ENCODE peak calls at places on chromosomes 4 and X, in nine cellular contexts. One of them, this sample, is unnamed.

GRCh38 chr4:101199507-101200285 is 147.6 kb downstream of the PPP3CA start:
- DNase-seq in PC-3: peak; percentile 15
- DNase-seq in fibroblast of mammary gland: peak; percentile 90
- DNase-seq in HepG2: no peak
- DNase-seq in fibroblast of pulmonary artery: peak; percentile 23
- DNase-seq in SK-N-SH: peak; percentile 2
- DNase-seq in endothelial cell: no peak
- DNase-seq in cardiac muscle cell: no peak
- DNase-seq in mucosa of descending colon: no peak
- DNase-seq in this sample: no peak

GRCh38 chrX:34915463-34916225 is 27.0 kb upstream of the FAM47B start:
- DNase-seq in PC-3: peak; percentile 2
- DNase-seq in fibroblast of mammary gland: no peak
- DNase-seq in HepG2: no peak
- DNase-seq in fibroblast of pulmonary artery: no peak
- DNase-seq in SK-N-SH: no peak
- DNase-seq in endothelial cell: no peak
- DNase-seq in cardiac muscle cell: no peak
- DNase-seq in mucosa of descending colon: no peak
- DNase-seq in this sample: no peak

GRCh38 chrX:22097295-22097694 is 65.2 kb downstream of the PHEX start:
- DNase-seq in PC-3: peak; percentile 87
- DNase-seq in fibroblast of mammary gland: peak; percentile 96
- DNase-seq in HepG2: no peak
- DNase-seq in fibroblast of pulmonary artery: peak; percentile 49
- DNase-seq in SK-N-SH: no peak
- DNase-seq in endothelial cell: no peak
- DNase-seq in cardiac muscle cell: peak; percentile 17
- DNase-seq in mucosa of descending colon: no peak
- DNase-seq in this sample: no peak

GRCh38 chr4:108375434-108375833 is 206.7 kb upstream of the LEF1 start:
- DNase-seq in PC-3: no peak
- DNase-seq in fibroblast of mammary gland: no peak
- DNase-seq in HepG2: no peak
- DNase-seq in fibroblast of pulmonary artery: no peak
- DNase-seq in SK-N-SH: no peak
- DNase-seq in endothelial cell: no peak
- DNase-seq in cardiac muscle cell: no peak
- DNase-seq in mucosa of descending colon: no peak
- DNase-seq in this sample: no peak

GRCh38 chr4:21802406-21802805 is 146.2 kb downstream of the KCNIP4 start:
- DNase-seq in PC-3: peak; percentile 73
- DNase-seq in fibroblast of mammary gland: peak; percentile 45
- DNase-seq in HepG2: no peak
- DNase-seq in fibroblast of pulmonary artery: peak; percentile 78
- DNase-seq in SK-N-SH: no peak
- DNase-seq in endothelial cell: no peak
- DNase-seq in cardiac muscle cell: peak; percentile 76
- DNase-seq in mucosa of descending colon: no peak
- DNase-seq in this sample: no peak

GRCh38 chr4:155615054-155615887 is 51.4 kb upstream of the GUCY1A1 start:
- DNase-seq in PC-3: no peak
- DNase-seq in fibroblast of mammary gland: no peak
- DNase-seq in HepG2: no peak
- DNase-seq in fibroblast of pulmonary artery: no peak
- DNase-seq in SK-N-SH: no peak
- DNase-seq in endothelial cell: no peak
- DNase-seq in cardiac muscle cell: no peak
- DNase-seq in mucosa of descending colon: no peak
- DNase-seq in this sample: no peak

GRCh38 chr4:112128452-112128851 is 16.8 kb upstream of the FAM241A start:
- DNase-seq in PC-3: no peak
- DNase-seq in fibroblast of mammary gland: no peak
- DNase-seq in HepG2: no peak
- DNase-seq in fibroblast of pulmonary artery: no peak
- DNase-seq in SK-N-SH: no peak
- DNase-seq in endothelial cell: no peak
- DNase-seq in cardiac muscle cell: no peak
- DNase-seq in mucosa of descending colon: no peak
- DNase-seq in this sample: no peak

GRCh38 chr4:169957785-169958184 is 68.4 kb downstream of the MFAP3L start:
- DNase-seq in PC-3: peak; percentile 26
- DNase-seq in fibroblast of mammary gland: no peak
- DNase-seq in HepG2: no peak
- DNase-seq in fibroblast of pulmonary artery: no peak
- DNase-seq in SK-N-SH: no peak
- DNase-seq in endothelial cell: no peak
- DNase-seq in cardiac muscle cell: no peak
- DNase-seq in mucosa of descending colon: no peak
- DNase-seq in this sample: no peak

GRCh38 chr4:17356926-17357325 is 155.0 kb downstream of the QDPR start:
- DNase-seq in PC-3: no peak
- DNase-seq in fibroblast of mammary gland: no peak
- DNase-seq in HepG2: no peak
- DNase-seq in fibroblast of pulmonary artery: no peak
- DNase-seq in SK-N-SH: no peak
- DNase-seq in endothelial cell: no peak
- DNase-seq in cardiac muscle cell: peak; percentile 29
- DNase-seq in mucosa of descending colon: no peak
- DNase-seq in this sample: no peak

GRCh38 chr4:7026107-7026506 is 17.1 kb upstream of the TADA2B start:
- DNase-seq in PC-3: no peak
- DNase-seq in fibroblast of mammary gland: no peak
- DNase-seq in HepG2: no peak
- DNase-seq in fibroblast of pulmonary artery: no peak
- DNase-seq in SK-N-SH: no peak
- DNase-seq in endothelial cell: no peak
- DNase-seq in cardiac muscle cell: no peak
- DNase-seq in mucosa of descending colon: no peak
- DNase-seq in this sample: no peak

GRCh38 chr4:138090145-138090917 is 151.8 kb downstream of the SLC7A11 start:
- DNase-seq in PC-3: peak; percentile 85
- DNase-seq in fibroblast of mammary gland: peak; percentile 84
- DNase-seq in HepG2: peak; percentile 64
- DNase-seq in fibroblast of pulmonary artery: peak; percentile 89
- DNase-seq in SK-N-SH: peak; percentile 78
- DNase-seq in endothelial cell: peak; percentile 67
- DNase-seq in cardiac muscle cell: peak; percentile 88
- DNase-seq in mucosa of descending colon: peak; percentile 71
- DNase-seq in this sample: peak; percentile 81

GRCh38 chrX:872090-872489 is 241.5 kb downstream of the SHOX start:
- DNase-seq in PC-3: no peak
- DNase-seq in fibroblast of mammary gland: no peak
- DNase-seq in HepG2: no peak
- DNase-seq in fibroblast of pulmonary artery: no peak
- DNase-seq in SK-N-SH: no peak
- DNase-seq in endothelial cell: no peak
- DNase-seq in cardiac muscle cell: no peak
- DNase-seq in mucosa of descending colon: no peak
- DNase-seq in this sample: no peak

GRCh38 chr4:25769251-25769650 is 93.5 kb downstream of the SEL1L3 start:
- DNase-seq in PC-3: no peak
- DNase-seq in fibroblast of mammary gland: peak; percentile 40
- DNase-seq in HepG2: no peak
- DNase-seq in fibroblast of pulmonary artery: peak; percentile 42
- DNase-seq in SK-N-SH: no peak
- DNase-seq in endothelial cell: no peak
- DNase-seq in cardiac muscle cell: peak; percentile 53
- DNase-seq in mucosa of descending colon: no peak
- DNase-seq in this sample: no peak

GRCh38 chrX:103413981-103414380 is 37.6 kb downstream of the BEX3 start:
- DNase-seq in PC-3: no peak
- DNase-seq in fibroblast of mammary gland: no peak
- DNase-seq in HepG2: no peak
- DNase-seq in fibroblast of pulmonary artery: no peak
- DNase-seq in SK-N-SH: no peak
- DNase-seq in endothelial cell: no peak
- DNase-seq in cardiac muscle cell: no peak
- DNase-seq in mucosa of descending colon: no peak
- DNase-seq in this sample: no peak

GRCh38 chrX:135114392-135114791 is 5.9 kb downstream of the ETDB start:
- DNase-seq in PC-3: no peak
- DNase-seq in fibroblast of mammary gland: no peak
- DNase-seq in HepG2: no peak
- DNase-seq in fibroblast of pulmonary artery: no peak
- DNase-seq in SK-N-SH: no peak
- DNase-seq in endothelial cell: no peak
- DNase-seq in cardiac muscle cell: no peak
- DNase-seq in mucosa of descending colon: no peak
- DNase-seq in this sample: peak; percentile 36

GRCh38 chr4:71814433-71814832 is 30.6 kb upstream of the GC start:
- DNase-seq in PC-3: no peak
- DNase-seq in fibroblast of mammary gland: no peak
- DNase-seq in HepG2: no peak
- DNase-seq in fibroblast of pulmonary artery: no peak
- DNase-seq in SK-N-SH: no peak
- DNase-seq in endothelial cell: no peak
- DNase-seq in cardiac muscle cell: no peak
- DNase-seq in mucosa of descending colon: no peak
- DNase-seq in this sample: no peak

GRCh38 chrX:119041175-119041574 is 31.6 kb upstream of the CT47C1 start:
- DNase-seq in PC-3: peak; percentile 82
- DNase-seq in fibroblast of mammary gland: peak; percentile 93
- DNase-seq in HepG2: peak; percentile 73
- DNase-seq in fibroblast of pulmonary artery: peak; percentile 85
- DNase-seq in SK-N-SH: no peak
- DNase-seq in endothelial cell: no peak
- DNase-seq in cardiac muscle cell: peak; percentile 85
- DNase-seq in mucosa of descending colon: peak; percentile 51
- DNase-seq in this sample: no peak

GRCh38 chr4:55036405-55036804 is 89.0 kb downstream of the KDR start:
- DNase-seq in PC-3: no peak
- DNase-seq in fibroblast of mammary gland: no peak
- DNase-seq in HepG2: no peak
- DNase-seq in fibroblast of pulmonary artery: no peak
- DNase-seq in SK-N-SH: no peak
- DNase-seq in endothelial cell: no peak
- DNase-seq in cardiac muscle cell: no peak
- DNase-seq in mucosa of descending colon: no peak
- DNase-seq in this sample: no peak

DNA sequence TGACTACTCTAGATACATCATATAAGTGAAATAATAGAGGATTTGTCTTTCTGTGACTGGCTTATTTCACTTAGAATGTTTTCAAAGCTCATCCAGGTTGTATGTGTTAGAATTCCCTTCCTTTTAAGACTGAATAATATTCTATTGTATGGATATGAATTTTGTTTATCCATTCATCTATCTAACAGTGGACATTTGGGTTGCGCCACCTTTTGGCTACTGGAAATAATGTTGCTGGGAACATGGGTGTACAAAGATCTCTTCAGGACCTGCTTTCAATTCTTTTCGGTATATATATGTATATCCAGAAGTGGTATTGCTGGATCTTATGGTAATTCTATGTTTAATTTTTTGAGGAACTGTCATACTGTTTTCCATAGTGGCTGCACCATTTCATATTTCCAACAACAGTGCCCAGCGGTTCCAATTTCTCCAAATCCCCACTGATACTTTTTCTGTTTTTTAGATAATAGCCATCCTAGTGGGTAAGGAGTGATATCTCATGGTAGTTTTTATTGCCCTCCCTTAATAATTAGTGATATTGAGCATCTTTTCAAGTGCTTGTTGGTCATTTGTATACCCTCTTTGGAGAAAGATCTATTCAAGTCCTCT is 3.4 kb upstream of the SCD5 start:
- DNase-seq in PC-3: peak; percentile 49
- DNase-seq in fibroblast of mammary gland: peak; percentile 54
- DNase-seq in HepG2: peak; percentile 13
- DNase-seq in fibroblast of pulmonary artery: peak; percentile 56
- DNase-seq in SK-N-SH: peak; percentile 47
- DNase-seq in endothelial cell: no peak
- DNase-seq in cardiac muscle cell: peak; percentile 51
- DNase-seq in mucosa of descending colon: peak; percentile 44
- DNase-seq in this sample: no peak
- TF ChIP-seq CTCF in PC-3: peak; percentile 69
- TF ChIP-seq CTCF in fibroblast of mammary gland: peak; percentile 63
- TF ChIP-seq CTCF in HepG2: peak; percentile 50
- TF ChIP-seq CTCF in fibroblast of pulmonary artery: peak; percentile 52
- TF ChIP-seq CTCF in SK-N-SH: peak; percentile 77
- TF ChIP-seq CTCF in endothelial cell: no peak
- TF ChIP-seq CTCF in cardiac muscle cell: peak; percentile 45
- TF ChIP-seq CTCF in mucosa of descending colon: no peak
- TF ChIP-seq CTCF in this sample: peak; percentile 39

DNA sequence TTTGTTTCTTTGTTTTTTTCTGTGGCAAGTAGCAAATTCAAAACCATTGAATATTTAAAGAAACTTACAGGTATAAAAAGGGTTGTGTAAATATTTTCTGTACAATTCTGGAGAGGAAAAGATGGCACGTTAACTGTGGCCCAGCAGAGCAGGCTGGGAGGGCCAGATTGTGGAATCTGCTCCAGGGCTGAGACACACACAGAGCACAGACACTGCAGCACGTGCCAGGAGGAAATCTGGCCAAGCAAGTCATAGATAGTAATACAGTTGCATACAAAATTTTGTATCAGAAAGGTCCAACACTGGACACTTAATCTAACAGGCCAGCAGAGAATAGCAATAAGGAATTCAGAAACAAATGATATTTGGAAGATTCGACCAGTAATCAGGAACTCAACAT is 763.7 kb downstream of the PDHA2 start:
- DNase-seq in PC-3: no peak
- DNase-seq in fibroblast of mammary gland: no peak
- DNase-seq in HepG2: no peak
- DNase-seq in fibroblast of pulmonary artery: no peak
- DNase-seq in SK-N-SH: peak; percentile 15
- DNase-seq in endothelial cell: no peak
- DNase-seq in cardiac muscle cell: peak; percentile 10
- DNase-seq in mucosa of descending colon: no peak
- DNase-seq in this sample: no peak
- TF ChIP-seq CTCF in PC-3: no peak
- TF ChIP-seq CTCF in fibroblast of mammary gland: no peak
- TF ChIP-seq CTCF in HepG2: no peak
- TF ChIP-seq CTCF in fibroblast of pulmonary artery: no peak
- TF ChIP-seq CTCF in SK-N-SH: no peak
- TF ChIP-seq CTCF in endothelial cell: no peak
- TF ChIP-seq CTCF in cardiac muscle cell: no peak
- TF ChIP-seq CTCF in mucosa of descending colon: no peak
- TF ChIP-seq CTCF in this sample: no peak

DNA sequence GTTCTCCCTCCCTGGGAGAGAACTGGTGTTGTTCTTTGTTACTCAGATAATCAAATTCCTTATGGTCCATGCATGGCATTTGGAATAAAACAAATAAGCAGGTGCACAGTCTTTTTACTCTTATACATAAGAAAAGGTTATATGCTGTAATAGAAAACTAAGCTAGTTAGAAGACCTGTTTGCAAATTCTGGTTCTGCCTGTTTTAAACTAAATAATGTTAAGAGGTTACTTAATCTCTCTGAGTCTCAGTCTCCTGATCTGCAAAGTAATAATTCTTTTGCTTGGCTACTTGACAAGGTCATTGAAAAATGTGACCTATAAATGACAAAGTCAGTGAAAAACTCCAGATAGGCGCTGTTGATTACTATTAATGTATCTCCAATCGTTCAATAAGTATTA is 42.5 kb upstream of the ANXA3 start:
- DNase-seq in PC-3: no peak
- DNase-seq in fibroblast of mammary gland: no peak
- DNase-seq in HepG2: no peak
- DNase-seq in fibroblast of pulmonary artery: no peak
- DNase-seq in SK-N-SH: no peak
- DNase-seq in endothelial cell: no peak
- DNase-seq in cardiac muscle cell: no peak
- DNase-seq in mucosa of descending colon: no peak
- DNase-seq in this sample: no peak
- TF ChIP-seq CTCF in PC-3: no peak
- TF ChIP-seq CTCF in fibroblast of mammary gland: no peak
- TF ChIP-seq CTCF in HepG2: no peak
- TF ChIP-seq CTCF in fibroblast of pulmonary artery: no peak
- TF ChIP-seq CTCF in SK-N-SH: no peak
- TF ChIP-seq CTCF in endothelial cell: no peak
- TF ChIP-seq CTCF in cardiac muscle cell: no peak
- TF ChIP-seq CTCF in mucosa of descending colon: no peak
- TF ChIP-seq CTCF in this sample: no peak

GRCh38 chr4:152705918-152706317 is 26.1 kb upstream of the TMEM154 start:
- DNase-seq in PC-3: no peak
- DNase-seq in fibroblast of mammary gland: no peak
- DNase-seq in HepG2: no peak
- DNase-seq in fibroblast of pulmonary artery: no peak
- DNase-seq in SK-N-SH: no peak
- DNase-seq in endothelial cell: no peak
- DNase-seq in cardiac muscle cell: no peak
- DNase-seq in mucosa of descending colon: no peak
- DNase-seq in this sample: no peak
- TF ChIP-seq CTCF in PC-3: no peak
- TF ChIP-seq CTCF in fibroblast of mammary gland: peak; percentile 14
- TF ChIP-seq CTCF in HepG2: no peak
- TF ChIP-seq CTCF in fibroblast of pulmonary artery: no peak
- TF ChIP-seq CTCF in SK-N-SH: peak; percentile 10
- TF ChIP-seq CTCF in endothelial cell: no peak
- TF ChIP-seq CTCF in cardiac muscle cell: no peak
- TF ChIP-seq CTCF in mucosa of descending colon: no peak
- TF ChIP-seq CTCF in this sample: peak; percentile 5

This sample was measured in GM13977.